ENCODE peak calls at places on chromosomes 2 and 18, in four cellular contexts. D is A549, A is K562, T is HepG2. Z is an unnamed sample.

GRCh38 chr18:42274488-42275137 is 319.6 kb downstream of the PIK3C3 start:
- DNase-seq in A (no peak), T (peak), D (peak), Z (no peak)

GRCh38 chr2:96764253-96764637 is 3.5 kb downstream of the CNNM4 start:
- DNase-seq in A (peak), T (no peak), D (no peak), Z (peak)

GRCh38 chr2:99940963-99941362 is 201.4 kb downstream of the AFF3 start:
- DNase-seq in D (no peak), T (no peak), A (no peak), Z (no peak)

GRCh38 chr2:50431958-50432650 is 599.8 kb downstream of the NRXN1 start:
- DNase-seq in D (no peak), A (no peak), T (no peak), Z (no peak)

GRCh38 chr2:135685361-135685760 is 56.3 kb upstream of the UBXN4 start:
- DNase-seq in A (no peak), T (no peak), D (no peak), Z (no peak)

GRCh38 chr18:58345064-58345463 is 283.8 kb downstream of the ALPK2 start:
- DNase-seq in T (no peak), A (no peak), D (no peak), Z (no peak)

GRCh38 chr2:199987586-199987985 is 32.2 kb downstream of the MAIP1 start:
- DNase-seq in D (no peak), A (peak), T (no peak), Z (no peak)

GRCh38 chr2:170530284-170530745 is 184.8 kb upstream of the SP5 start:
- DNase-seq in T (peak), D (peak), A (no peak), Z (peak)

GRCh38 chr2:168951871-168952270 is 50.8 kb downstream of the G6PC2 start:
- DNase-seq in D (no peak), A (no peak), T (no peak), Z (no peak)

GRCh38 chr2:65666156-65666725 is 233.8 kb upstream of the SPRED2 start:
- DNase-seq in A (no peak), T (no peak), D (no peak), Z (no peak)

GRCh38 chr2:112634153-112634873 is 11.4 kb upstream of the SLC20A1 start:
- DNase-seq in T (no peak), D (no peak), A (no peak), Z (no peak)
- TF ChIP-seq NR3C1 in T (no peak), D (no peak), A (no peak), Z (no peak)

DNA sequence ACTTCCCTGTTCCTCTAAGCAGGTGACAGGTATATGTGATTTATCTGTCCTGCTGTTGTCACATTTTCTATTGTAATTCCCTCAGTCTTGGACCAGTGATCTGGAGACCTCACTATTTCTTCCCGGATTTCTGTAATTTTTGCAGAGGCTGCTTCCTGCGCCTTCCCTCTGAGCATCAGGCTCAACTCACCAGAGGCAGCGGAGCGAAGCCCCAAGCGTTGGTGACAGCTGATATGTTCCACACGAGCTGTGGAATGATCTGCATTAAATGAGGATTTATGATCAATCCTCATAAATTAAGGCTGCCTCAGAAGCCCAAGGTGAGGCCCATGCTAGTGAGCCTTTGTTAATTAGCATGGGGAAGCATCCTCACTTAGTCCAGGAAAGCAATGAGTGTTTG is 64.6 kb downstream of the ACKR3 start:
- DNase-seq in D (no peak), A (no peak), T (no peak), Z (no peak)
- TF ChIP-seq NR3C1 in D (no peak), A (no peak), T (no peak), Z (no peak)

GRCh38 chr2:13560322-13560721 is 843.6 kb downstream of the TRIB2 start:
- DNase-seq in T (no peak), D (no peak), A (no peak), Z (no peak)

DNA sequence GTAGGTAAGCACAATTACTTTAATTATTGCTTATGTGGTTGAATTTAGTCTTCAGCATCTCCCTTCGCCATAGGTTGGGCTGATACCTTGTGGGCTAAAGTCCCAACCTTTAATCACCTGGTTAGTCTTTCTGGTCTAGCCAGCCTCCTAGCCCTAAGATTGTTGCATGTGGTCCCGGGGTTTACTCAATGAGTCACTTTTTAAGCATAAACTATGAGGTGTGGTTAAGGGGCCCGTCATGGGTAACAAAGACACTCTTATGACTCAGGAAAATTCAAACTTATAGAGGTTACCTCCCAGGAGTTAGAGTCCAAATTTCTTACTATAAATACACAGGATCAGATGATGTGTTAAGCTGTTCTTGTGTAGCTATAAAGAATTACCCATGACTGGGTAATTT is 841.6 kb downstream of the TRIB2 start:
- DNase-seq in A (no peak), D (peak), T (peak), Z (no peak)
- TF ChIP-seq NR3C1 in A (no peak), D (no peak), T (no peak), Z (no peak)

DNA sequence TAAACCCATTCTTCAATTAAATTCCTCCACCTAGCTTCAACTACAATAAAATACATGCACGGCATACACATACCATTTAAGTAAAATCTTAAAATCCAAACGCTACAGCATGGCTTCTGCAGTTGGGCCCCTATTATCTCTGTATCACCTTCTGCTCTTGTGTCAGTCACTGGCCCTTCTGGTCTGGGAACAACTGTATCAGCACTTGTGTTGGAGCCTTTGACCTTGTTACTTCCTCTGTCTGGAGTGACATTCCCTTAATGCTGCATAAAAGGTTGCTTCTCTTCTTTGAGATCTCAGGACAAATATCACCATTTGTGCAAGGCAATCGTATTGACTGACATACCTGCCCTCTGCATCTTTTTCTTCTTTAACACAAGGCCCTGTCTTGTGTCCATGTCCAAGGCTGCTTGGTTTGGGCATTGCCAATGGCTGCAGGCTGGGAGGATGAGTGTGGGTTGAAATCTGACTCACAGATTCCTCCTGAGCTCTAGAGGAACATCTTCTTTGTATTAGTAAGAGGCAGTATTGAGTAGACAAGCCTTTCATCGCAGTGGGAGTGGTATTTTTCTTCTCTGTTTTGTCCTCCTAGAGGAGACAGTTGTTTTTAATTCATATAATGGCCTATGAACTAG is 267.8 kb upstream of the TRIB2 start:
- DNase-seq in D (no peak), T (no peak), A (peak), Z (no peak)
- TF ChIP-seq NR3C1 in D (no peak), T (no peak), A (no peak), Z (no peak)